ENCODE peak calls at places on chromosomes 4 and X, in nine cellular contexts. One of them, this sample, is unnamed.

GRCh38 chr4:40211224-40212185 is 14.7 kb downstream of the RHOH start:
- DNase-seq in NCI-H510A: no peak
- DNase-seq in M059J: peak
- DNase-seq in OCI-LY7: no peak
- DNase-seq in fibroblast of gingiva: peak
- DNase-seq in activated CD4-positive, alpha-beta T cell treated with anti-CD3 and anti-CD28 coated beads, Interleukin-2, amount 10 ng/mL, durations not matched to agents 7 days and 5 days: peak
- DNase-seq in GM19239: no peak
- DNase-seq in naive thymus-derived CD8-positive, alpha-beta T cell: no peak
- DNase-seq in Right ventricle myocardium superior: no peak
- DNase-seq in this sample: no peak

GRCh38 chr4:41468122-41468521 is 69.8 kb upstream of the LIMCH1 start:
- DNase-seq in M059J: no peak
- DNase-seq in Right ventricle myocardium superior: no peak
- DNase-seq in GM19239: no peak
- DNase-seq in activated CD4-positive, alpha-beta T cell treated with anti-CD3 and anti-CD28 coated beads, Interleukin-2, amount 10 ng/mL, durations not matched to agents 7 days and 5 days: no peak
- DNase-seq in OCI-LY7: no peak
- DNase-seq in fibroblast of gingiva: no peak
- DNase-seq in naive thymus-derived CD8-positive, alpha-beta T cell: no peak
- DNase-seq in NCI-H510A: no peak
- DNase-seq in this sample: no peak

GRCh38 chr4:83535520-83535944 is 376 bp upstream of the GPAT3 start:
- DNase-seq in M059J: peak
- DNase-seq in fibroblast of gingiva: peak
- DNase-seq in NCI-H510A: peak
- DNase-seq in Right ventricle myocardium superior: peak
- DNase-seq in OCI-LY7: no peak
- DNase-seq in GM19239: no peak
- DNase-seq in naive thymus-derived CD8-positive, alpha-beta T cell: peak
- DNase-seq in activated CD4-positive, alpha-beta T cell treated with anti-CD3 and anti-CD28 coated beads, Interleukin-2, amount 10 ng/mL, durations not matched to agents 7 days and 5 days: peak
- DNase-seq in this sample: no peak

GRCh38 chrX:72123471-72124185 is 8.1 kb downstream of the RTL5 start:
- DNase-seq in Right ventricle myocardium superior: peak
- DNase-seq in GM19239: no peak
- DNase-seq in M059J: peak
- DNase-seq in activated CD4-positive, alpha-beta T cell treated with anti-CD3 and anti-CD28 coated beads, Interleukin-2, amount 10 ng/mL, durations not matched to agents 7 days and 5 days: no peak
- DNase-seq in fibroblast of gingiva: peak
- DNase-seq in NCI-H510A: no peak
- DNase-seq in OCI-LY7: no peak
- DNase-seq in naive thymus-derived CD8-positive, alpha-beta T cell: no peak
- DNase-seq in this sample: no peak

GRCh38 chr4:2850966-2851782 is 7.5 kb downstream of the ADD1 start:
- DNase-seq in naive thymus-derived CD8-positive, alpha-beta T cell: no peak
- DNase-seq in fibroblast of gingiva: no peak
- DNase-seq in NCI-H510A: no peak
- DNase-seq in GM19239: no peak
- DNase-seq in activated CD4-positive, alpha-beta T cell treated with anti-CD3 and anti-CD28 coated beads, Interleukin-2, amount 10 ng/mL, durations not matched to agents 7 days and 5 days: no peak
- DNase-seq in M059J: peak
- DNase-seq in OCI-LY7: peak
- DNase-seq in Right ventricle myocardium superior: no peak
- DNase-seq in this sample: no peak

GRCh38 chr4:104726002-104726401 is 231.3 kb upstream of the CXXC4 start:
- DNase-seq in NCI-H510A: no peak
- DNase-seq in naive thymus-derived CD8-positive, alpha-beta T cell: no peak
- DNase-seq in M059J: no peak
- DNase-seq in fibroblast of gingiva: no peak
- DNase-seq in activated CD4-positive, alpha-beta T cell treated with anti-CD3 and anti-CD28 coated beads, Interleukin-2, amount 10 ng/mL, durations not matched to agents 7 days and 5 days: no peak
- DNase-seq in GM19239: no peak
- DNase-seq in OCI-LY7: no peak
- DNase-seq in Right ventricle myocardium superior: no peak
- DNase-seq in this sample: no peak

GRCh38 chr4:173211838-173212237 is 43.2 kb downstream of the GALNT7 start:
- DNase-seq in M059J: peak
- DNase-seq in fibroblast of gingiva: no peak
- DNase-seq in OCI-LY7: no peak
- DNase-seq in NCI-H510A: no peak
- DNase-seq in activated CD4-positive, alpha-beta T cell treated with anti-CD3 and anti-CD28 coated beads, Interleukin-2, amount 10 ng/mL, durations not matched to agents 7 days and 5 days: no peak
- DNase-seq in naive thymus-derived CD8-positive, alpha-beta T cell: no peak
- DNase-seq in GM19239: no peak
- DNase-seq in Right ventricle myocardium superior: no peak
- DNase-seq in this sample: no peak

GRCh38 chrX:108439434-108439883 is at the start of gene COL4A5:
- DNase-seq in activated CD4-positive, alpha-beta T cell treated with anti-CD3 and anti-CD28 coated beads, Interleukin-2, amount 10 ng/mL, durations not matched to agents 7 days and 5 days: no peak
- DNase-seq in M059J: peak
- DNase-seq in OCI-LY7: no peak
- DNase-seq in naive thymus-derived CD8-positive, alpha-beta T cell: no peak
- DNase-seq in GM19239: no peak
- DNase-seq in NCI-H510A: peak
- DNase-seq in Right ventricle myocardium superior: peak
- DNase-seq in fibroblast of gingiva: peak
- DNase-seq in this sample: no peak

GRCh38 chr4:25862411-25863346 is at the start of gene SEL1L3:
- DNase-seq in naive thymus-derived CD8-positive, alpha-beta T cell: peak
- DNase-seq in M059J: no peak
- DNase-seq in OCI-LY7: peak
- DNase-seq in GM19239: peak
- DNase-seq in Right ventricle myocardium superior: peak
- DNase-seq in fibroblast of gingiva: no peak
- DNase-seq in activated CD4-positive, alpha-beta T cell treated with anti-CD3 and anti-CD28 coated beads, Interleukin-2, amount 10 ng/mL, durations not matched to agents 7 days and 5 days: peak
- DNase-seq in NCI-H510A: no peak
- DNase-seq in this sample: peak

This sample was measured in GM10248.